ENCODE peak calls at places on chromosomes 3 and 15, in six cellular contexts. One of them, this sample, is unnamed. For H3K4me1, the result is how much of the 10 kb centered on the place peaks cover.

GRCh38 chr3:9934235-9934621 is 594 bp downstream of the CRELD1 start:
- DNase-seq in psoas muscle: no peak
- DNase-seq in colonic mucosa: peak
- DNase-seq in PC-3: no peak
- DNase-seq in IMR-90: no peak
- DNase-seq in left lung: no peak
- DNase-seq in this sample: no peak

GRCh38 chr3:116770815-116771450 is 61.4 kb downstream of the TUSC7 start:
- DNase-seq in psoas muscle: peak
- DNase-seq in colonic mucosa: peak
- DNase-seq in PC-3: peak
- DNase-seq in IMR-90: peak
- DNase-seq in left lung: no peak
- DNase-seq in this sample: peak

GRCh38 chr15:74307827-74308642 is 59.4 kb downstream of the CYP11A1 start:
- DNase-seq in psoas muscle: no peak
- DNase-seq in colonic mucosa: peak
- DNase-seq in PC-3: peak
- DNase-seq in IMR-90: peak
- DNase-seq in left lung: peak
- DNase-seq in this sample: peak

GRCh38 chr15:43187544-43188155 is 2.4 kb downstream of the CCNDBP1 start:
- DNase-seq in psoas muscle: no peak
- DNase-seq in colonic mucosa: no peak
- DNase-seq in PC-3: peak
- DNase-seq in IMR-90: peak
- DNase-seq in left lung: no peak
- DNase-seq in this sample: peak

GRCh38 chr3:164897335-164897734 is 181.0 kb downstream of the SI start:
- DNase-seq in psoas muscle: no peak
- DNase-seq in colonic mucosa: no peak
- DNase-seq in PC-3: no peak
- DNase-seq in IMR-90: no peak
- DNase-seq in left lung: no peak
- DNase-seq in this sample: peak

GRCh38 chr3:126927846-126928245 is 55.1 kb upstream of the PLXNA1 start:
- DNase-seq in psoas muscle: no peak
- DNase-seq in colonic mucosa: no peak
- DNase-seq in PC-3: peak
- DNase-seq in IMR-90: no peak
- DNase-seq in left lung: no peak
- DNase-seq in this sample: no peak

GRCh38 chr3:183764854-183765731 is 60.3 kb downstream of the MAP6D1 start:
- DNase-seq in psoas muscle: no peak
- DNase-seq in colonic mucosa: no peak
- DNase-seq in PC-3: peak
- DNase-seq in IMR-90: peak
- DNase-seq in left lung: no peak
- DNase-seq in this sample: peak

GRCh38 chr3:12842469-12842868 is 1.1 kb upstream of the RPL32 start:
- DNase-seq in psoas muscle: no peak
- DNase-seq in colonic mucosa: no peak
- DNase-seq in PC-3: no peak
- DNase-seq in IMR-90: no peak
- DNase-seq in left lung: no peak
- DNase-seq in this sample: no peak

GRCh38 chr3:39443530-39443929 is 23.9 kb upstream of the MOBP start:
- DNase-seq in psoas muscle: no peak
- DNase-seq in colonic mucosa: no peak
- DNase-seq in PC-3: peak
- DNase-seq in IMR-90: no peak
- DNase-seq in left lung: no peak
- DNase-seq in this sample: no peak

GRCh38 chr3:74121761-74122160 is 492.7 kb downstream of the CNTN3 start:
- DNase-seq in psoas muscle: no peak
- DNase-seq in colonic mucosa: no peak
- DNase-seq in PC-3: no peak
- DNase-seq in IMR-90: peak
- DNase-seq in left lung: no peak
- DNase-seq in this sample: no peak

GRCh38 chr15:100919481-100920405 is 586 bp downstream of the LRRK1 start:
- DNase-seq in psoas muscle: no peak
- DNase-seq in colonic mucosa: no peak
- DNase-seq in PC-3: peak
- DNase-seq in IMR-90: peak
- DNase-seq in left lung: peak
- DNase-seq in this sample: peak

GRCh38 chr3:46544771-46545503 is 21.2 kb downstream of the LRRC2 start:
- DNase-seq in psoas muscle: no peak
- DNase-seq in colonic mucosa: no peak
- DNase-seq in PC-3: peak
- DNase-seq in IMR-90: no peak
- DNase-seq in left lung: no peak
- DNase-seq in this sample: no peak
- H3K4me1 ChIP-seq in psoas muscle: under half
- H3K4me1 ChIP-seq in colonic mucosa: under half
- H3K4me1 ChIP-seq in PC-3: under half
- H3K4me1 ChIP-seq in IMR-90: under half
- H3K4me1 ChIP-seq in left lung: under half
- H3K4me1 ChIP-seq in this sample: under half

DNA sequence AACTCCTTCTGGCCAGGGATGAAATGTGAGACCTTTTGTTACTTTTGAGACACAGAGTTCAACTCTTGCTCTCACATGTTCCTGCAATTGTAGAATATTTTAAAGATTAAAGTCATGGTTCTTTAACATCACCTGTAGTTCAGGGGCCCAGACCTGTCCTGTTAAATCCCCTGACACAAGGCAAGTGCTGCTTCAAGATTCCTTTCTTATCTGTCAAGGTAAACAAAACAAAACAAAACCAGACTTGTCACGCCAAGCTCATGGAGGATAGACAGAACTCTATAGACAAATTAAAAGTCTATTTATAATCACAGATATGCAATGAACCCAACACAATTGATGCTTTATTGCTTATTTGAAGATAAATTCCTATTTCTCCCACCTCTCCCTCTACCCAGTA is 48.6 kb upstream of the NEDD4 start:
- DNase-seq in psoas muscle: no peak
- DNase-seq in colonic mucosa: no peak
- DNase-seq in PC-3: peak
- DNase-seq in IMR-90: peak
- DNase-seq in left lung: no peak
- DNase-seq in this sample: no peak
- H3K27ac ChIP-seq in psoas muscle: no peak
- H3K27ac ChIP-seq in colonic mucosa: no peak
- H3K27ac ChIP-seq in PC-3: peak
- H3K27ac ChIP-seq in IMR-90: peak
- H3K27ac ChIP-seq in left lung: no peak
- H3K27ac ChIP-seq in this sample: no peak

GRCh38 chr3:45640724-45641361 is 46.3 kb downstream of the LIMD1 start:
- DNase-seq in psoas muscle: no peak
- DNase-seq in colonic mucosa: no peak
- DNase-seq in PC-3: peak
- DNase-seq in IMR-90: no peak
- DNase-seq in left lung: no peak
- DNase-seq in this sample: peak

GRCh38 chr3:45644063-45644462 is 45.1 kb upstream of the SACM1L start:
- DNase-seq in psoas muscle: no peak
- DNase-seq in colonic mucosa: no peak
- DNase-seq in PC-3: peak
- DNase-seq in IMR-90: peak
- DNase-seq in left lung: no peak
- DNase-seq in this sample: no peak

GRCh38 chr3:45644467-45645201 is 44.6 kb upstream of the SACM1L start:
- DNase-seq in psoas muscle: no peak
- DNase-seq in colonic mucosa: no peak
- DNase-seq in PC-3: peak
- DNase-seq in IMR-90: peak
- DNase-seq in left lung: no peak
- DNase-seq in this sample: no peak

GRCh38 chr3:45640091-45640507 is 45.5 kb downstream of the LIMD1 start:
- DNase-seq in psoas muscle: no peak
- DNase-seq in colonic mucosa: no peak
- DNase-seq in PC-3: no peak
- DNase-seq in IMR-90: no peak
- DNase-seq in left lung: no peak
- DNase-seq in this sample: peak

GRCh38 chr3:45642731-45643152 is 46.5 kb upstream of the SACM1L start:
- DNase-seq in psoas muscle: peak
- DNase-seq in colonic mucosa: no peak
- DNase-seq in PC-3: no peak
- DNase-seq in IMR-90: peak
- DNase-seq in left lung: peak
- DNase-seq in this sample: no peak
- H3K4me1 ChIP-seq in psoas muscle: half or more
- H3K4me1 ChIP-seq in colonic mucosa: under half
- H3K4me1 ChIP-seq in PC-3: half or more
- H3K4me1 ChIP-seq in IMR-90: half or more
- H3K4me1 ChIP-seq in left lung: under half
- H3K4me1 ChIP-seq in this sample: under half

DNA sequence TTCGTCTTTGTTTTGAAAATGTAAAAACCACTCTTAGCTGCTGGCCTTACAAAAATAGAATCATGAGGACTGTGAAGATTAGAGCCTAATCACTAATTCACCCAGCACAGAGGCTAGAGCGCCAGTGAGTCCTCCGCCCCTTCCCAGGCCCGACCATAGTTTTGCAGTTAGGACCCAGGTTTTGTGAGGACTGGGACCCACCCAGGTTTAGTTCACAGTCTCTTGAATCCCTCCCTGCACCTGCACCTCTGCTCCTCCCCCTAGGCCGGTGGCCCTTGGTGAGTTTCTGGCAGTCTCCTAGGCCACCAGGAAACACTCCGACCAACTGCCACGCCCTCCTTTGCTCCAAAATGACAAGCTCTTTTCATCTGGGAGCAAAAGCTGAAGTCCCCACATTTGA is 136.0 kb upstream of the CCDC54 start:
- DNase-seq in psoas muscle: no peak
- DNase-seq in colonic mucosa: peak
- DNase-seq in PC-3: peak
- DNase-seq in IMR-90: no peak
- DNase-seq in left lung: peak
- DNase-seq in this sample: peak
- H3K27ac ChIP-seq in psoas muscle: no peak
- H3K27ac ChIP-seq in colonic mucosa: peak
- H3K27ac ChIP-seq in PC-3: no peak
- H3K27ac ChIP-seq in IMR-90: peak
- H3K27ac ChIP-seq in left lung: peak
- H3K27ac ChIP-seq in this sample: no peak

GRCh38 chr15:90201150-90201943 is at the start of gene SEMA4B:
- DNase-seq in psoas muscle: peak
- DNase-seq in colonic mucosa: peak
- DNase-seq in PC-3: peak
- DNase-seq in IMR-90: peak
- DNase-seq in left lung: peak
- DNase-seq in this sample: peak

GRCh38 chr15:90203473-90203872 is 2.3 kb downstream of the SEMA4B start:
- DNase-seq in psoas muscle: no peak
- DNase-seq in colonic mucosa: no peak
- DNase-seq in PC-3: no peak
- DNase-seq in IMR-90: no peak
- DNase-seq in left lung: peak
- DNase-seq in this sample: no peak

GRCh38 chr15:90201944-90202375 is 830 bp downstream of the SEMA4B start:
- DNase-seq in psoas muscle: no peak
- DNase-seq in colonic mucosa: peak
- DNase-seq in PC-3: no peak
- DNase-seq in IMR-90: no peak
- DNase-seq in left lung: peak
- DNase-seq in this sample: no peak

GRCh38 chr15:90203922-90204321 is 2.8 kb downstream of the SEMA4B start:
- DNase-seq in psoas muscle: no peak
- DNase-seq in colonic mucosa: no peak
- DNase-seq in PC-3: no peak
- DNase-seq in IMR-90: no peak
- DNase-seq in left lung: peak
- DNase-seq in this sample: no peak

DNA sequence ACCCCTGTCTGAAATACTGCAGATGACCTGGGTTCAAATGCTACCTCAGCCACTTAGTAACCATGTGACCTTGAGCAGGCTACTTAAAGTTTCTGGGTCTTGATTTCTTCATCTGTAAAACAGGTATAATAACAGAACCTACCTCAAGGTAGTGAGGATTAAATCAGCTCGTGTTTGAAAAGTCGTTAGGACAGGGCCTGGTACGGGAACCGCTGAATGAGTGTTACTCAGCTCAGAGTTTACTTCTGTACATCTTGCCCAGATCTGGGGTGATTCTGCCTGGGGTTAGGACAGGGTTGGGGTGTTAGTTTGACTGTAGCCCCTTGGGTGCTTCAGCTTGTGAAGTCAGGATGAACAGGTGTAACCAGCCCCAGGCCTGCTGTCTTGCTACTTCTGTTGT is 1.8 kb downstream of the SEMA4B start:
- DNase-seq in psoas muscle: no peak
- DNase-seq in colonic mucosa: no peak
- DNase-seq in PC-3: no peak
- DNase-seq in IMR-90: no peak
- DNase-seq in left lung: no peak
- DNase-seq in this sample: no peak
- H3K4me1 ChIP-seq in psoas muscle: under half
- H3K4me1 ChIP-seq in colonic mucosa: under half
- H3K4me1 ChIP-seq in PC-3: under half
- H3K4me1 ChIP-seq in IMR-90: under half
- H3K4me1 ChIP-seq in left lung: under half
- H3K4me1 ChIP-seq in this sample: under half

DNA sequence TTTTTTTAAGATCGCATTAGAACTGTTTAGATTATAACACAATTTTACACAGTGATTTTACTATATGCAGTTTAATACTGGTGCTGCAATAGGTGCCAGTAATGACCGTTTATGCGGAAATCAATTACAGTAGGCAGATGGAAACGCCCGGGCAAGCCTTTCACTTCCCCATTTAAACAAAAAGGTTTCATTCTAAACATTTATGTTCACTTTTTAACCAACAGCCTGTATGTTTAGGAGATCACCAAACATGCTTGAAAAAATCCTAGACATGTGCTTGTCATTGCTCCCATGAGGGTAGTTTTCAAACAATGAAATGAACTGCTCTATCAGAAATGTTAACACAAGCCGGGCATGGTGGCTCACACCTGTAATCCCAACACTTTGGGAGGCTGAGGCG is 2.7 kb downstream of the BNIP2 start:
- DNase-seq in psoas muscle: no peak
- DNase-seq in colonic mucosa: peak
- DNase-seq in PC-3: no peak
- DNase-seq in IMR-90: no peak
- DNase-seq in left lung: peak
- DNase-seq in this sample: no peak
- H3K27ac ChIP-seq in psoas muscle: peak
- H3K27ac ChIP-seq in colonic mucosa: peak
- H3K27ac ChIP-seq in PC-3: no peak
- H3K27ac ChIP-seq in IMR-90: no peak
- H3K27ac ChIP-seq in left lung: peak
- H3K27ac ChIP-seq in this sample: peak

This sample was measured in small intestine.